ENCODE peak calls at places on chromosomes 2 and 18, in four cellular contexts. X, O, Q and S are unnamed samples.

GRCh38 chr2:5364361-5364760 is 327.8 kb upstream of the SOX11 start:
- DNase-seq in Q (no peak), O (no peak), X (no peak), S (no peak)

GRCh38 chr2:3490191-3491158 is 28.9 kb downstream of the ADI1 start:
- DNase-seq in X (no peak), Q (no peak), O (no peak), S (no peak)

GRCh38 chr2:134583462-134583861 is 135.3 kb downstream of the TMEM163 start:
- DNase-seq in Q (no peak), O (no peak), X (no peak), S (no peak)

GRCh38 chr2:62430146-62430545 is 75.8 kb downstream of the TMEM17 start:
- DNase-seq in X (no peak), Q (no peak), O (no peak), S (no peak)

GRCh38 chr2:104286806-104287205 is 567.1 kb upstream of the POU3F3 start:
- DNase-seq in X (no peak), Q (no peak), O (no peak), S (no peak)

GRCh38 chr18:73942081-73942625 is 205.5 kb downstream of the FBXO15 start:
- DNase-seq in X (no peak), Q (no peak), O (no peak), S (no peak)

GRCh38 chr2:120831891-120832290 is 96.2 kb downstream of the GLI2 start:
- DNase-seq in O (no peak), X (no peak), Q (no peak), S (no peak)

GRCh38 chr2:190869721-190870120 is 10.9 kb upstream of the GLS start:
- DNase-seq in O (no peak), Q (no peak), X (no peak), S (no peak)

GRCh38 chr2:43343573-43344304 is 117.3 kb upstream of the ZFP36L2 start:
- DNase-seq in O (peak), X (no peak), Q (peak), S (no peak)

GRCh38 chr2:186129767-186130581 is 356.1 kb upstream of the ZC3H15 start:
- DNase-seq in X (no peak), Q (peak), O (no peak), S (no peak)

GRCh38 chr18:78904179-78904531 is 75.5 kb upstream of the SALL3 start:
- DNase-seq in Q (no peak), X (no peak), O (no peak), S (no peak)

GRCh38 chr18:75472391-75472790 is 44.9 kb upstream of the SMIM21 start:
- DNase-seq in Q (no peak), X (no peak), O (no peak), S (no peak)

GRCh38 chr2:128091691-128092050 is 671 bp downstream of the UGGT1 start:
- DNase-seq in Q (peak), X (no peak), O (peak), S (peak)

GRCh38 chr2:125086313-125087184 is 1061.5 kb downstream of the CNTNAP5 start:
- DNase-seq in X (no peak), O (no peak), Q (no peak), S (no peak)

GRCh38 chr2:240935101-240935876 is 29.2 kb downstream of the CROCC2 start:
- DNase-seq in X (no peak), Q (no peak), O (peak), S (no peak)

GRCh38 chr2:23918837-23919489 is 8.0 kb downstream of the ATAD2B start:
- DNase-seq in O (no peak), Q (peak), X (no peak), S (no peak)

GRCh38 chr2:102618452-102619413 is 620 bp upstream of the SLC9A2 start:
- DNase-seq in O (no peak), Q (peak), X (peak), S (no peak)

GRCh38 chr18:43129946-43130523 is 14.6 kb upstream of the RIT2 start:
- DNase-seq in Q (peak), X (no peak), O (peak), S (no peak)

GRCh38 chr18:2188258-2188657 is 383.0 kb downstream of the METTL4 start:
- DNase-seq in Q (no peak), O (no peak), X (no peak), S (no peak)

GRCh38 chr2:105361132-105361889 is 24.0 kb downstream of the C2orf49 start:
- DNase-seq in O (no peak), X (no peak), Q (no peak), S (no peak)

GRCh38 chr18:13530879-13531387 is 195.4 kb downstream of the FAM210A start:
- DNase-seq in O (no peak), Q (peak), X (peak), S (no peak)

GRCh38 chr18:62682396-62682795 is 32.9 kb upstream of the PHLPP1 start:
- DNase-seq in O (no peak), Q (no peak), X (no peak), S (no peak)

GRCh38 chr18:47680488-47680887 is 250.0 kb downstream of the SMAD2 start:
- DNase-seq in Q (no peak), X (peak), O (no peak), S (no peak)

GRCh38 chr18:12948055-12948804 is 419 bp downstream of the SEH1L start:
- DNase-seq in X (peak), O (peak), Q (peak), S (peak)

GRCh38 chr2:196208915-196209314 is 37.5 kb upstream of the STK17B start:
- DNase-seq in O (no peak), X (no peak), Q (no peak), S (no peak)

GRCh38 chr2:233994191-233994590 is 56.3 kb upstream of the SPP2 start:
- DNase-seq in X (no peak), Q (no peak), O (no peak), S (no peak)

GRCh38 chr18:36051760-36052159 is 15.6 kb downstream of the RPRD1A start:
- DNase-seq in O (no peak), X (no peak), Q (no peak), S (no peak)

GRCh38 chr18:72233106-72233505 is 311.0 kb downstream of the CBLN2 start:
- DNase-seq in X (no peak), O (no peak), Q (no peak), S (no peak)

GRCh38 chr2:204012081-204012653 is 75.6 kb downstream of the ICOS start:
- DNase-seq in Q (peak), X (no peak), O (no peak), S (no peak)

GRCh38 chr2:207188601-207189000 is 22.9 kb upstream of the KLF7 start:
- DNase-seq in X (no peak), Q (peak), O (no peak), S (no peak)

GRCh38 chr2:240630771-240631560 is 5.7 kb downstream of the GPR35 start:
- DNase-seq in X (no peak), O (peak), Q (no peak), S (no peak)

GRCh38 chr2:10387033-10387432 is 61.1 kb downstream of the ODC1 start:
- DNase-seq in X (no peak), Q (no peak), O (no peak), S (no peak)

GRCh38 chr2:16755377-16755776 is 89.7 kb upstream of the CYRIA start:
- DNase-seq in O (no peak), Q (no peak), X (no peak), S (no peak)

GRCh38 chr2:23055251-23055650 is 329.7 kb upstream of the KLHL29 start:
- DNase-seq in O (no peak), X (no peak), Q (no peak), S (no peak)

GRCh38 chr2:107592225-107592624 is 234.5 kb upstream of the RGPD4 start:
- DNase-seq in O (no peak), X (no peak), Q (peak), S (no peak)